ENCODE peak calls at places on chromosomes 2 and 18, in seven cellular contexts. B is testis, V is mammary epithelial cell, A is A549, S is activated B cell treated with CpG ODN at 0.5 μM for 24 hours, J is AG04450, P is suprapubic skin. L is an unnamed sample.

GRCh38 chr2:44582363-44583008 is 220.7 kb downstream of the CAMKMT start:
- DNase-seq in B (no peak), V (peak; percentile 75), A (no peak), S (no peak), J (no peak), P (no peak), L (no peak)

GRCh38 chr18:8801263-8801901 is 96.0 kb downstream of the MTCL1 start:
- DNase-seq in B (no peak), V (no peak), A (no peak), S (no peak), J (peak; percentile 89), P (no peak), L (no peak)

GRCh38 chr2:237306787-237307170 is 107.2 kb downstream of the COL6A3 start:
- DNase-seq in B (no peak), V (no peak), A (no peak), S (no peak), J (no peak), P (no peak), L (no peak)

GRCh38 chr2:237689569-237690131 is 62.3 kb downstream of the LRRFIP1 start:
- DNase-seq in B (no peak), V (no peak), A (no peak), S (no peak), J (no peak), P (peak; percentile 85), L (no peak)

GRCh38 chr2:181745796-181746540 is 65.7 kb upstream of the NEUROD1 start:
- DNase-seq in B (no peak), V (no peak), A (no peak), S (no peak), J (no peak), P (no peak), L (no peak)

GRCh38 chr2:168944065-168944464 is 43.0 kb downstream of the G6PC2 start:
- DNase-seq in B (no peak), V (no peak), A (no peak), S (no peak), J (no peak), P (no peak), L (no peak)

GRCh38 chr2:30229596-30229995 is 1.7 kb upstream of the LBH start:
- DNase-seq in B (no peak), V (no peak), A (no peak), S (no peak), J (no peak), P (no peak), L (no peak)

GRCh38 chr2:208386546-208386945 is 20.0 kb upstream of the PTH2R start:
- DNase-seq in B (no peak), V (no peak), A (no peak), S (no peak), J (no peak), P (no peak), L (no peak)

GRCh38 chr2:46985512-46985911 is 69.9 kb upstream of the MCFD2 start:
- DNase-seq in B (no peak), V (peak; percentile 44), A (no peak), S (no peak), J (no peak), P (no peak), L (no peak)

GRCh38 chr18:47077111-47077510 is 41.7 kb upstream of the ELOA2 start:
- DNase-seq in B (no peak), V (no peak), A (no peak), S (no peak), J (no peak), P (no peak), L (no peak)

GRCh38 chr2:235433860-235434259 is 60.0 kb upstream of the AGAP1 start:
- DNase-seq in B (peak; percentile 67), V (no peak), A (no peak), S (no peak), J (no peak), P (peak; percentile 74), L (no peak)

GRCh38 chr2:16635796-16636699 is 29.6 kb downstream of the CYRIA start:
- DNase-seq in B (no peak), V (no peak), A (no peak), S (no peak), J (no peak), P (no peak), L (peak; percentile 29)

GRCh38 chr2:187985923-187986322 is 305.8 kb upstream of the GULP1 start:
- DNase-seq in B (no peak), V (peak; percentile 9), A (no peak), S (no peak), J (no peak), P (no peak), L (no peak)

GRCh38 chr2:203438528-203438927 is 96.6 kb downstream of the RAPH1 start:
- DNase-seq in B (no peak), V (no peak), A (no peak), S (no peak), J (no peak), P (no peak), L (no peak)

GRCh38 chr2:150392614-150393013 is 94.9 kb downstream of the RND3 start:
- DNase-seq in B (no peak), V (no peak), A (no peak), S (no peak), J (no peak), P (no peak), L (no peak)

GRCh38 chr2:9279426-9279825 is 72.8 kb downstream of the ASAP2 start:
- DNase-seq in B (no peak), V (no peak), A (no peak), S (no peak), J (no peak), P (no peak), L (no peak)

GRCh38 chr18:79395308-79395640 is 456 bp upstream of the NFATC1 start:
- DNase-seq in B (no peak), V (no peak), A (no peak), S (no peak), J (no peak), P (no peak), L (no peak)

GRCh38 chr18:21450913-21451312 is 149.6 kb downstream of the ESCO1 start:
- DNase-seq in B (no peak), V (peak; percentile 56), A (no peak), S (no peak), J (no peak), P (no peak), L (no peak)

GRCh38 chr2:39696838-39697237 is 31.1 kb downstream of the TMEM178A start:
- DNase-seq in B (no peak), V (peak; percentile 53), A (peak; percentile 11), S (no peak), J (peak; percentile 49), P (no peak), L (no peak)

GRCh38 chr2:43348904-43349725 is 122.7 kb upstream of the ZFP36L2 start:
- DNase-seq in B (no peak), V (no peak), A (no peak), S (no peak), J (no peak), P (peak; percentile 76), L (no peak)

GRCh38 chr2:73107211-73107926 is 5.4 kb downstream of the RAB11FIP5 start:
- DNase-seq in B (peak; percentile 53), V (no peak), A (no peak), S (no peak), J (no peak), P (no peak), L (no peak)

GRCh38 chr2:60485550-60485949 is 67.9 kb downstream of the BCL11A start:
- DNase-seq in B (no peak), V (no peak), A (no peak), S (no peak), J (no peak), P (no peak), L (no peak)

GRCh38 chr18:35117951-35118411 is 76.8 kb downstream of the MAPRE2 start:
- DNase-seq in B (peak; percentile 40), V (no peak), A (no peak), S (no peak), J (peak; percentile 8), P (no peak), L (no peak)

GRCh38 chr2:43074052-43074451 is 152.4 kb downstream of the ZFP36L2 start:
- DNase-seq in B (no peak), V (no peak), A (no peak), S (no peak), J (no peak), P (no peak), L (no peak)

GRCh38 chr2:159095813-159096212 is 127.4 kb downstream of the TANC1 start:
- DNase-seq in B (no peak), V (no peak), A (no peak), S (no peak), J (no peak), P (no peak), L (no peak)

GRCh38 chr2:159091981-159092380 is 123.5 kb downstream of the TANC1 start:
- DNase-seq in B (no peak), V (no peak), A (no peak), S (no peak), J (no peak), P (no peak), L (no peak)

GRCh38 chr2:159093496-159093895 is 125.1 kb downstream of the TANC1 start:
- DNase-seq in B (no peak), V (no peak), A (no peak), S (no peak), J (no peak), P (no peak), L (no peak)

GRCh38 chr2:159096896-159097295 is 128.5 kb downstream of the TANC1 start:
- DNase-seq in B (no peak), V (no peak), A (no peak), S (no peak), J (no peak), P (no peak), L (no peak)

GRCh38 chr2:159094173-159094737 is 125.8 kb downstream of the TANC1 start:
- DNase-seq in B (peak; percentile 64), V (no peak), A (no peak), S (no peak), J (no peak), P (peak; percentile 71), L (no peak)
- TF ChIP-seq CTCF in B (no peak), V (no peak), A (no peak), S (no peak), J (no peak), P (no peak), L (no peak)

GRCh38 chr18:77701977-77702376 is 452.3 kb downstream of the GALR1 start:
- DNase-seq in B (no peak), V (no peak), A (no peak), S (no peak), J (no peak), P (no peak), L (no peak)
- TF ChIP-seq CTCF in B (no peak), V (no peak), A (no peak), S (no peak), J (no peak), P (no peak), L (no peak)

GRCh38 chr2:86297382-86298147 is 39.9 kb downstream of the REEP1 start:
- DNase-seq in B (no peak), V (no peak), A (no peak), S (no peak), J (no peak), P (no peak), L (no peak)
- TF ChIP-seq CTCF in B (no peak), V (peak; percentile 19), A (peak; percentile 6), S (no peak), J (no peak), P (no peak), L (no peak)

DNA sequence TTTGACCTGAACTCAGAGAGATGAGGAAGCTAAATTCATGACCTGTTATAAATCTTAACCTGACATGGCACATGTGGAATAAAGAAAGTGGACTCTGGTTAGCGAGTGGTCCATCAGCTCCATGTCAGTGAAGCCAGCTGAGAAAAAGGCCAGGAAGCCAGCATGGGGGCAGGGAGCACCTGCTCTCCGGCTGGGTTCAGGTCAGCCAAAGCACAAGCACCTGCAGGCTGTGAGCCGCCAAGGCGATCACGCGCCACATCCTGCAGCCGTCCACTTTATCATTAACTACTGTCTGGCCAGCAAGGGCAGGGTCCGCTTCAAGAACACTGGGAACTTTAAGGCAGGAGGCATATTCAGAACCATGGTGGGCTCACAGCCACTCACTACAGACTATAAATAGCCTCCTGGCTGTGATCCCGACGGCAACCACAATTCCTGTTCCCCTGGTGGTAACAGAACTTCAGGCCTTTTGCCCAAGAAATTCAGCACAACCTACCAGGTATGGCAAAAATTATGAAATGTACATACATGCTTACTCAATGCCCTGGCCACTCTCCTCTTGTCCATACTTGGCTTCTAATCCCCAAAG is 35.5 kb downstream of the ACVR1 start:
- DNase-seq in B (peak; percentile 15), V (no peak), A (no peak), S (no peak), J (no peak), P (no peak), L (no peak)
- TF ChIP-seq CTCF in B (no peak), V (no peak), A (no peak), S (no peak), J (peak; percentile 20), P (no peak), L (no peak)